ENCODE peak calls at places on chromosomes 6 and 20, in five cellular contexts. J is psoas muscle, K is uterus, P is sigmoid colon, X is Panc1. N is an unnamed sample.
A peak's percentile ranks its signal among the peaks of the same experiment; 100 is the strongest.

GRCh38 chr6:1201547-1202200 is 110.2 kb upstream of the FOXQ1 start:
- DNase-seq in P (no peak), X (no peak), J (no peak), K (no peak), N (no peak)

GRCh38 chr6:160733045-160733646 is 31.1 kb downstream of the PLG start:
- DNase-seq in K (peak; percentile 16), P (no peak), X (peak; percentile 22), J (no peak), N (peak; percentile 48)

GRCh38 chr6:26401987-26402658 is at the start of gene BTN3A1:
- DNase-seq in P (peak; percentile 78), J (peak; percentile 78), K (peak; percentile 60), X (peak; percentile 70), N (no peak)

GRCh38 chr6:100719883-100720682 is 161.0 kb downstream of the ASCC3 start:
- DNase-seq in K (no peak), X (no peak), P (no peak), J (no peak), N (no peak)

GRCh38 chr6:150018846-150019580 is 6.3 kb downstream of the RAET1L start:
- DNase-seq in X (no peak), J (no peak), K (no peak), P (no peak), N (no peak)

GRCh38 chr20:142290-142689 is at the start of gene DEFB126:
- DNase-seq in X (no peak), P (no peak), J (no peak), K (no peak), N (no peak)

GRCh38 chr6:147257760-147258159 is 53.5 kb downstream of the STXBP5 start:
- DNase-seq in J (no peak), K (no peak), X (no peak), P (no peak), N (no peak)

GRCh38 chr20:652611-653109 is 340 bp downstream of the SRXN1 start:
- DNase-seq in X (no peak), P (peak; percentile 74), J (no peak), K (peak; percentile 52), N (no peak)

GRCh38 chr6:151482290-151482689 is 11.5 kb upstream of the CCDC170 start:
- DNase-seq in J (no peak), X (no peak), P (no peak), K (no peak), N (no peak)

GRCh38 chr6:110938176-110938575 is 20.3 kb upstream of the GTF3C6 start:
- DNase-seq in K (no peak), X (no peak), J (no peak), P (no peak), N (no peak)

GRCh38 chr6:64104051-64104450 is 468.4 kb downstream of the PHF3 start:
- DNase-seq in K (no peak), X (no peak), P (no peak), J (no peak), N (no peak)

GRCh38 chr20:44746367-44747165 is 901 bp downstream of the KCNK15 start:
- DNase-seq in X (no peak), K (no peak), P (no peak), J (peak; percentile 50), N (no peak)

GRCh38 chr6:153511896-153512496 is 380.9 kb upstream of the RGS17 start:
- DNase-seq in X (peak; percentile 22), P (no peak), K (no peak), J (no peak), N (peak; percentile 25)

GRCh38 chr6:129251669-129252376 is 368.9 kb downstream of the LAMA2 start:
- DNase-seq in J (peak; percentile 14), X (peak; percentile 53), K (no peak), P (no peak), N (peak; percentile 55)

GRCh38 chr6:111957623-111958315 is 84.5 kb upstream of the FYN start:
- DNase-seq in P (no peak), J (no peak), X (no peak), K (no peak), N (peak; percentile 16)

GRCh38 chr20:33839591-33839990 is 28.4 kb downstream of the CHMP4B start:
- DNase-seq in P (no peak), X (no peak), K (no peak), J (peak; percentile 73), N (no peak)

GRCh38 chr20:19137641-19138040 is 74.8 kb upstream of the SLC24A3 start:
- DNase-seq in P (no peak), K (no peak), X (no peak), J (no peak), N (no peak)

GRCh38 chr6:70421509-70421908 is 8.2 kb downstream of the FAM135A start:
- DNase-seq in K (no peak), J (no peak), P (no peak), X (no peak), N (no peak)

GRCh38 chr20:25282796-25283195 is 34.9 kb downstream of the PYGB start:
- DNase-seq in J (no peak), P (peak; percentile 51), K (peak; percentile 9), X (no peak), N (no peak)

GRCh38 chr20:59783020-59784010 is 150.1 kb downstream of the SYCP2 start:
- DNase-seq in K (peak; percentile 30), X (peak; percentile 48), J (peak; percentile 66), P (no peak), N (peak; percentile 55)

GRCh38 chr20:469746-470490 is 7.6 kb upstream of the TBC1D20 start:
- DNase-seq in K (no peak), P (no peak), X (no peak), J (no peak), N (no peak)

GRCh38 chr6:43180058-43180457 is 1.9 kb upstream of the CUL9 start:
- DNase-seq in J (no peak), P (no peak), K (no peak), X (no peak), N (no peak)

GRCh38 chr20:17504898-17505663 is 26.1 kb downstream of the BFSP1 start:
- DNase-seq in J (peak; percentile 68), P (peak; percentile 78), K (peak; percentile 53), X (peak; percentile 47), N (no peak)

GRCh38 chr6:42569102-42570028 is 5.5 kb downstream of the UBR2 start:
- DNase-seq in P (no peak), J (no peak), K (no peak), X (no peak), N (no peak)

GRCh38 chr20:47773381-47773786 is 11.9 kb downstream of the SULF2 start:
- DNase-seq in K (no peak), X (no peak), P (no peak), J (no peak), N (no peak)

GRCh38 chr6:15352229-15352628 is 106.4 kb downstream of the JARID2 start:
- DNase-seq in P (no peak), J (no peak), X (no peak), K (no peak), N (no peak)

GRCh38 chr6:6543181-6543879 is 45.2 kb upstream of the LY86 start:
- DNase-seq in J (no peak), X (no peak), K (no peak), P (no peak), N (no peak)

GRCh38 chr6:12490904-12491571 is 200.9 kb downstream of the EDN1 start:
- DNase-seq in J (no peak), P (no peak), K (no peak), X (no peak), N (no peak)
- H3K27ac ChIP-seq in J (no peak overlapping the region), P (peak overlapping the region; percentile 22), K (peak overlapping the region; percentile 67), X (peak overlapping the region; percentile 58), N (no peak overlapping the region)

GRCh38 chr20:50041238-50041915 is 58.6 kb downstream of the SNAI1 start:
- DNase-seq in X (no peak), K (no peak), P (no peak), J (no peak), N (no peak)

GRCh38 chr20:50038169-50038568 is 55.4 kb downstream of the SNAI1 start:
- DNase-seq in K (no peak), P (no peak), X (no peak), J (no peak), N (no peak)

GRCh38 chr20:50040432-50041237 is 57.9 kb downstream of the SNAI1 start:
- DNase-seq in K (no peak), J (no peak), P (no peak), X (no peak), N (no peak)

GRCh38 chr20:50038574-50038991 is 55.8 kb downstream of the SNAI1 start:
- DNase-seq in P (no peak), J (no peak), X (no peak), K (no peak), N (no peak)

DNA sequence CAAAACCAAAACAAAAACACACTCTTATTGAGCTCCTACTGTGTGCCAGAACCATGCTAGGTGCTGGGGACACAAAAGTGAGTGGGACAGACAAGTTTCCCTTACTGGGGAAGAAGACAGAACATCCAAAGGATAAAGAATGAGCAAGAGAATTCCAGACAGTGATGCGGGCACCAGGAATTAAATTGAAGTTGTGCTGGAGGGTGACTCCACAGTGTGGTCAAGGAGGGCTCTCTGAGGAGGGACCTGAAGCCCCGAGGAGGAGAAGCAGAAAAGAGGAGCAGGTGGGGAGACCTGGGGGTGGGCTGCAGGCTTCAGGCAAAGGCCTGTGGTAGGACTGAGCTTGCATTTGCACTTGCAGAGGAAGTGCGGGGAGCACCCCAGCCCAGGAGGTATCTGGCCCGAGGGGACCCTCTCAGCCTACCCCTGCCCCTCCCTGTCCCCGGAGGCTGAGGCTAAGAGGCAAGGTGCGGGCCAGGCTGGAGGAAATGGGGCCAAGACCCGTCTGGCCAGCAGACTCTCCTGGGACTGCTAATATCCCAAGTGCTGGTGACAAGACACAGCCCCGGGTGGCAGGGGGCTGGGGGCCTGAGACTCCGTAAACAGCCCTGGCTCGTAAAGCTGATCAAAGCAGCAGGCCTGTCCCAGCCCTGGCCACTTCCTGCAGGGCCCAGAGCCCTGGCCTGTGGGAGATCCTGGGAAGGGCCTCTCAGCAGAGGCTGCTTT is 57.1 kb downstream of the SNAI1 start:
- DNase-seq in J (no peak), P (no peak), X (no peak), K (no peak), N (no peak)
- H3K4me1 ChIP-seq in J (no peaks in the 10 kb centered on the region), P (no peaks in the 10 kb centered on the region), X (peaks cover 6% of the 10 kb centered on the region), K (no peaks in the 10 kb centered on the region), N (no peaks in the 10 kb centered on the region)

DNA sequence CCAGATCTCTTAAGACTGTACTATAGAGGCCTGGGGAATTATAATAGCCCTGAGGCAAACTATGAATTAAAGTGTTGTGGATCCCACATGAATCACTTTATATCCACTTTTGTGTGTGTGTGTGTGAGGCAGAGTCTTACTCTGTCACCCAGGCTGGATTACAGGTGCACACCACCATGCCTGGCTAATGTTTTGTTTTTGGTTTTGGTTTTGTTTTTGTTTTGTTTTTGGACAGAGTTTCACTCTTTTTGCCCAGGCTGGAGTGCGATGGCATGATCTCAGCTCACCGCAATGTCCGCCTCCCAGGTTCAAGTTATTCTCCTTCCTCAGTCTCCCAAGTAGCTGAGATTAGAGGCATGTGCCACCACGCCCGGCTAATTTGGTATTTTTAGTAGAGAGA is 32.2 kb upstream of the MICB start:
- DNase-seq in K (no peak), P (no peak), X (no peak), J (no peak), N (no peak)
- H3K27ac ChIP-seq in K (no peak overlapping the region), P (no peak overlapping the region), X (no peak overlapping the region), J (no peak overlapping the region), N (no peak overlapping the region)

GRCh38 chr20:10578607-10579006 is 95.2 kb downstream of the JAG1 start:
- DNase-seq in K (no peak), X (peak; percentile 56), P (no peak), J (no peak), N (no peak)
- H3K4me1 ChIP-seq in K (no peaks in the 10 kb centered on the region), X (no peaks in the 10 kb centered on the region), P (no peaks in the 10 kb centered on the region), J (no peaks in the 10 kb centered on the region), N (no peaks in the 10 kb centered on the region)

N was measured in iPS DF 6.9.